ENCODE peak calls at places on chromosomes 5 and 9, in seven cellular contexts. One of them, this sample, is unnamed.

GRCh38 chr9:118595719-118596305 is 773.4 kb downstream of the BRINP1 start:
- DNase-seq in fibroblast of lung: peak
- DNase-seq in H54: peak
- DNase-seq in BJ: no peak
- DNase-seq in Ammon's horn: peak
- DNase-seq in EL: peak
- DNase-seq in uterus: no peak
- DNase-seq in this sample: no peak

GRCh38 chr5:133744909-133745308 is 132.6 kb upstream of the FSTL4 start:
- DNase-seq in fibroblast of lung: no peak
- DNase-seq in H54: no peak
- DNase-seq in BJ: no peak
- DNase-seq in Ammon's horn: no peak
- DNase-seq in EL: no peak
- DNase-seq in uterus: no peak
- DNase-seq in this sample: no peak

GRCh38 chr9:40884072-40884901 is 244.2 kb downstream of the FOXD4L6 start:
- DNase-seq in fibroblast of lung: no peak
- DNase-seq in H54: no peak
- DNase-seq in BJ: no peak
- DNase-seq in Ammon's horn: no peak
- DNase-seq in EL: no peak
- DNase-seq in uterus: no peak
- DNase-seq in this sample: no peak

GRCh38 chr5:138177936-138178515 is 404 bp downstream of the BRD8 start:
- DNase-seq in fibroblast of lung: peak
- DNase-seq in H54: peak
- DNase-seq in BJ: no peak
- DNase-seq in Ammon's horn: peak
- DNase-seq in EL: peak
- DNase-seq in uterus: no peak
- DNase-seq in this sample: peak

GRCh38 chr9:13628526-13628925 is 349.0 kb upstream of the MPDZ start:
- DNase-seq in fibroblast of lung: peak
- DNase-seq in H54: no peak
- DNase-seq in BJ: no peak
- DNase-seq in Ammon's horn: no peak
- DNase-seq in EL: peak
- DNase-seq in uterus: no peak
- DNase-seq in this sample: no peak

GRCh38 chr5:96652769-96653455 is 9.3 kb upstream of the CAST start:
- DNase-seq in fibroblast of lung: peak
- DNase-seq in H54: no peak
- DNase-seq in BJ: no peak
- DNase-seq in Ammon's horn: no peak
- DNase-seq in EL: peak
- DNase-seq in uterus: no peak
- DNase-seq in this sample: no peak

GRCh38 chr9:99419099-99419498 is 197.0 kb downstream of the SEC61B start:
- DNase-seq in fibroblast of lung: no peak
- DNase-seq in H54: no peak
- DNase-seq in BJ: no peak
- DNase-seq in Ammon's horn: peak
- DNase-seq in EL: no peak
- DNase-seq in uterus: no peak
- DNase-seq in this sample: no peak

GRCh38 chr9:37449877-37450632 is 15.2 kb downstream of the ZBTB5 start:
- DNase-seq in fibroblast of lung: no peak
- DNase-seq in H54: no peak
- DNase-seq in BJ: no peak
- DNase-seq in Ammon's horn: peak
- DNase-seq in EL: no peak
- DNase-seq in uterus: no peak
- DNase-seq in this sample: no peak

GRCh38 chr5:176185133-176185733 is 53.0 kb upstream of the SIMC1 start:
- DNase-seq in fibroblast of lung: no peak
- DNase-seq in H54: no peak
- DNase-seq in BJ: no peak
- DNase-seq in Ammon's horn: no peak
- DNase-seq in EL: no peak
- DNase-seq in uterus: no peak
- DNase-seq in this sample: no peak

GRCh38 chr9:137286980-137287383 is 9.5 kb downstream of the TOR4A start:
- DNase-seq in fibroblast of lung: peak
- DNase-seq in H54: peak
- DNase-seq in BJ: no peak
- DNase-seq in Ammon's horn: no peak
- DNase-seq in EL: peak
- DNase-seq in uterus: no peak
- DNase-seq in this sample: peak

GRCh38 chr9:112764344-112764743 is 13.8 kb downstream of the SNX30 start:
- DNase-seq in fibroblast of lung: peak
- DNase-seq in H54: peak
- DNase-seq in BJ: no peak
- DNase-seq in Ammon's horn: no peak
- DNase-seq in EL: peak
- DNase-seq in uterus: no peak
- DNase-seq in this sample: no peak

GRCh38 chr5:110159202-110159601 is 469.5 kb downstream of the MAN2A1 start:
- DNase-seq in fibroblast of lung: peak
- DNase-seq in H54: no peak
- DNase-seq in BJ: no peak
- DNase-seq in Ammon's horn: no peak
- DNase-seq in EL: peak
- DNase-seq in uterus: no peak
- DNase-seq in this sample: no peak

GRCh38 chr5:150398432-150399157 is 14.1 kb downstream of the CD74 start:
- DNase-seq in fibroblast of lung: no peak
- DNase-seq in H54: no peak
- DNase-seq in BJ: no peak
- DNase-seq in Ammon's horn: no peak
- DNase-seq in EL: no peak
- DNase-seq in uterus: no peak
- DNase-seq in this sample: no peak

GRCh38 chr9:95246547-95246946 is 71.0 kb downstream of the FANCC start:
- DNase-seq in fibroblast of lung: no peak
- DNase-seq in H54: no peak
- DNase-seq in BJ: no peak
- DNase-seq in Ammon's horn: no peak
- DNase-seq in EL: peak
- DNase-seq in uterus: no peak
- DNase-seq in this sample: no peak

GRCh38 chr5:9046756-9047481 is 499.0 kb downstream of the SEMA5A start:
- DNase-seq in fibroblast of lung: peak
- DNase-seq in H54: peak
- DNase-seq in BJ: peak
- DNase-seq in Ammon's horn: no peak
- DNase-seq in EL: peak
- DNase-seq in uterus: peak
- DNase-seq in this sample: no peak

GRCh38 chr5:14663734-14664269 is 716 bp upstream of the OTULIN start:
- DNase-seq in fibroblast of lung: no peak
- DNase-seq in H54: peak
- DNase-seq in BJ: no peak
- DNase-seq in Ammon's horn: no peak
- DNase-seq in EL: peak
- DNase-seq in uterus: no peak
- DNase-seq in this sample: peak

GRCh38 chr9:14111670-14112069 is 202.3 kb downstream of the NFIB start:
- DNase-seq in fibroblast of lung: no peak
- DNase-seq in H54: no peak
- DNase-seq in BJ: no peak
- DNase-seq in Ammon's horn: no peak
- DNase-seq in EL: no peak
- DNase-seq in uterus: no peak
- DNase-seq in this sample: no peak

GRCh38 chr9:128005938-128006337 is 25.1 kb upstream of the EEIG1 start:
- DNase-seq in fibroblast of lung: no peak
- DNase-seq in H54: peak
- DNase-seq in BJ: no peak
- DNase-seq in Ammon's horn: no peak
- DNase-seq in EL: peak
- DNase-seq in uterus: peak
- DNase-seq in this sample: no peak

This sample was measured in HuH-7.